ENCODE peak calls at places on chromosomes 3 and 15, in nine cellular contexts. E, N, Q, K, P, Z, D, V and B are unnamed samples.
A peak's percentile ranks its signal among the peaks of the same experiment; 100 is the strongest.

GRCh38 chr15:35852818-35853624 is 307.1 kb upstream of the DPH6 start:
- DNase-seq in E (peak; percentile 39), N (no peak), Q (no peak), K (no peak), P (no peak), Z (peak; percentile 32), D (peak; percentile 62), V (no peak), B (no peak)

GRCh38 chr15:35206060-35206675 is 121.1 kb upstream of the NANOGP8 start:
- DNase-seq in E (peak; percentile 43), N (no peak), Q (no peak), K (peak; percentile 21), P (peak; percentile 74), Z (peak; percentile 21), D (peak; percentile 49), V (peak; percentile 15), B (no peak)

GRCh38 chr3:39920271-39920670 is 110.9 kb downstream of the MYRIP start:
- DNase-seq in E (no peak), N (no peak), Q (no peak), K (no peak), P (no peak), Z (peak; percentile 51), D (peak; percentile 41), V (no peak), B (no peak)

GRCh38 chr3:126550488-126551051 is 8.2 kb downstream of the C3orf22 start:
- DNase-seq in E (no peak), N (peak; percentile 43), Q (no peak), K (no peak), P (no peak), Z (no peak), D (no peak), V (no peak), B (no peak)

GRCh38 chr3:69536306-69537020 is 150.6 kb upstream of the FRMD4B start:
- DNase-seq in E (no peak), N (no peak), Q (no peak), K (no peak), P (no peak), Z (no peak), D (no peak), V (no peak), B (no peak)

GRCh38 chr15:89406756-89407650 is 72.4 kb upstream of the POLG start:
- DNase-seq in E (peak; percentile 79), N (no peak), Q (no peak), K (no peak), P (no peak), Z (peak; percentile 25), D (no peak), V (no peak), B (no peak)

GRCh38 chr3:72664576-72664975 is 183.7 kb downstream of the SHQ1 start:
- DNase-seq in E (no peak), N (no peak), Q (no peak), K (peak; percentile 25), P (no peak), Z (peak; percentile 38), D (peak; percentile 17), V (no peak), B (no peak)

GRCh38 chr15:74397239-74398068 is 30.0 kb upstream of the CYP11A1 start:
- DNase-seq in E (no peak), N (no peak), Q (no peak), K (no peak), P (peak; percentile 64), Z (no peak), D (no peak), V (peak; percentile 54), B (no peak)

GRCh38 chr15:70783610-70784021 is 20.3 kb upstream of the UACA start:
- DNase-seq in E (peak; percentile 23), N (no peak), Q (peak; percentile 51), K (peak; percentile 69), P (peak; percentile 80), Z (peak; percentile 77), D (peak; percentile 81), V (peak; percentile 75), B (no peak)

GRCh38 chr3:31461441-31461840 is 71.3 kb upstream of the STT3B start:
- DNase-seq in E (no peak), N (no peak), Q (no peak), K (no peak), P (no peak), Z (peak; percentile 16), D (peak; percentile 48), V (no peak), B (no peak)
- TF ChIP-seq CTCF in E (no peak), N (no peak), Q (no peak), K (no peak), P (no peak), Z (no peak), D (no peak), V (no peak), B (no peak)

GRCh38 chr3:190385835-190386688 is 1.9 kb upstream of the CLDN16 start:
- DNase-seq in E (peak; percentile 80), N (no peak), Q (peak; percentile 79), K (peak; percentile 97), P (peak; percentile 98), Z (peak; percentile 92), D (peak; percentile 99), V (peak; percentile 98), B (peak; percentile 84)
- H3K4me3 ChIP-seq in E (no peak overlapping the region), N (no peak overlapping the region), Q (peak overlapping the region; percentile 16), K (peak overlapping the region; percentile 0), P (peak overlapping the region; percentile 60), Z (no peak overlapping the region), D (no peak overlapping the region), V (no peak overlapping the region), B (peak overlapping the region; percentile 12)

GRCh38 chr3:176814252-176814651 is 383.0 kb downstream of the TBL1XR1 start:
- DNase-seq in E (peak; percentile 77), N (peak; percentile 59), Q (peak; percentile 7), K (peak; percentile 51), P (peak; percentile 78), Z (peak; percentile 45), D (peak; percentile 35), V (peak; percentile 44), B (peak; percentile 18)
- TF ChIP-seq CTCF in E (peak; percentile 78), N (peak; percentile 46), Q (peak; percentile 79), K (peak; percentile 68), P (peak; percentile 84), Z (peak; percentile 70), D (peak; percentile 49), V (peak; percentile 86), B (peak; percentile 83)

GRCh38 chr3:5360453-5360852 is 172.9 kb downstream of the EDEM1 start:
- DNase-seq in E (no peak), N (no peak), Q (no peak), K (no peak), P (no peak), Z (no peak), D (no peak), V (no peak), B (no peak)
- H3K4me3 ChIP-seq in E (no peak overlapping the region), N (no peak overlapping the region), Q (no peak overlapping the region), K (no peak overlapping the region), P (no peak overlapping the region), Z (no peak overlapping the region), D (no peak overlapping the region), V (no peak overlapping the region), B (no peak overlapping the region)